ENCODE peak calls at places on chromosome 22, in ten cellular contexts. One of them, this sample, is unnamed.

GRCh38 chr22:39292561-39293074 is 26.8 kb downstream of the RPL3 start:
- DNase-seq in A549: peak; percentile 81
- DNase-seq in IMR-90: peak; percentile 92
- DNase-seq in prostate gland: peak; percentile 88
- DNase-seq in heart left ventricle: peak; percentile 94
- DNase-seq in uterus: peak; percentile 89
- DNase-seq in esophagus muscularis mucosa: peak; percentile 97
- DNase-seq in NB4: peak; percentile 93
- DNase-seq in right lobe of liver: peak; percentile 97
- DNase-seq in sigmoid colon: peak; percentile 93
- DNase-seq in this sample: peak; percentile 94

GRCh38 chr22:41699264-41700104 is at the start of gene MEI1:
- DNase-seq in A549: no peak
- DNase-seq in IMR-90: peak; percentile 56
- DNase-seq in prostate gland: peak; percentile 60
- DNase-seq in heart left ventricle: peak; percentile 86
- DNase-seq in uterus: peak; percentile 86
- DNase-seq in esophagus muscularis mucosa: no peak
- DNase-seq in NB4: no peak
- DNase-seq in right lobe of liver: peak; percentile 88
- DNase-seq in sigmoid colon: peak; percentile 91
- DNase-seq in this sample: peak; percentile 89

GRCh38 chr22:21819183-21819770 is 48.2 kb downstream of the MAPK1 start:
- DNase-seq in A549: no peak
- DNase-seq in IMR-90: no peak
- DNase-seq in prostate gland: no peak
- DNase-seq in heart left ventricle: no peak
- DNase-seq in uterus: no peak
- DNase-seq in esophagus muscularis mucosa: peak; percentile 60
- DNase-seq in NB4: no peak
- DNase-seq in right lobe of liver: no peak
- DNase-seq in sigmoid colon: no peak
- DNase-seq in this sample: no peak

GRCh38 chr22:48934446-48934845 is 893.2 kb downstream of the BRD1 start:
- DNase-seq in A549: no peak
- DNase-seq in IMR-90: no peak
- DNase-seq in prostate gland: no peak
- DNase-seq in heart left ventricle: no peak
- DNase-seq in uterus: no peak
- DNase-seq in esophagus muscularis mucosa: no peak
- DNase-seq in NB4: no peak
- DNase-seq in right lobe of liver: no peak
- DNase-seq in sigmoid colon: no peak
- DNase-seq in this sample: no peak

GRCh38 chr22:33842006-33842354 is 78.3 kb downstream of the LARGE1 start:
- DNase-seq in A549: no peak
- DNase-seq in IMR-90: no peak
- DNase-seq in prostate gland: no peak
- DNase-seq in heart left ventricle: no peak
- DNase-seq in uterus: no peak
- DNase-seq in esophagus muscularis mucosa: no peak
- DNase-seq in NB4: no peak
- DNase-seq in right lobe of liver: no peak
- DNase-seq in sigmoid colon: no peak
- DNase-seq in this sample: no peak

GRCh38 chr22:39661501-39661841 is 90.9 kb downstream of the CACNA1I start:
- DNase-seq in A549: no peak
- DNase-seq in IMR-90: no peak
- DNase-seq in prostate gland: no peak
- DNase-seq in heart left ventricle: no peak
- DNase-seq in uterus: no peak
- DNase-seq in esophagus muscularis mucosa: no peak
- DNase-seq in NB4: no peak
- DNase-seq in right lobe of liver: no peak
- DNase-seq in sigmoid colon: no peak
- DNase-seq in this sample: no peak

GRCh38 chr22:49371325-49372110 is 456.2 kb downstream of the BRD1 start:
- DNase-seq in A549: no peak
- DNase-seq in IMR-90: no peak
- DNase-seq in prostate gland: no peak
- DNase-seq in heart left ventricle: no peak
- DNase-seq in uterus: no peak
- DNase-seq in esophagus muscularis mucosa: no peak
- DNase-seq in NB4: no peak
- DNase-seq in right lobe of liver: no peak
- DNase-seq in sigmoid colon: no peak
- DNase-seq in this sample: no peak

GRCh38 chr22:29268511-29269229 is 602 bp downstream of the EWSR1 start:
- DNase-seq in A549: no peak
- DNase-seq in IMR-90: peak; percentile 67
- DNase-seq in prostate gland: peak; percentile 24
- DNase-seq in heart left ventricle: peak; percentile 78
- DNase-seq in uterus: peak; percentile 81
- DNase-seq in esophagus muscularis mucosa: no peak
- DNase-seq in NB4: peak; percentile 69
- DNase-seq in right lobe of liver: peak; percentile 70
- DNase-seq in sigmoid colon: peak; percentile 87
- DNase-seq in this sample: peak; percentile 83

GRCh38 chr22:43001271-43002197 is 13.4 kb downstream of the PACSIN2 start:
- DNase-seq in A549: no peak
- DNase-seq in IMR-90: no peak
- DNase-seq in prostate gland: no peak
- DNase-seq in heart left ventricle: no peak
- DNase-seq in uterus: no peak
- DNase-seq in esophagus muscularis mucosa: no peak
- DNase-seq in NB4: peak; percentile 57
- DNase-seq in right lobe of liver: no peak
- DNase-seq in sigmoid colon: peak; percentile 50
- DNase-seq in this sample: no peak

GRCh38 chr22:35538801-35539321 is 1.8 kb upstream of the RASD2 start:
- DNase-seq in A549: peak; percentile 42
- DNase-seq in IMR-90: no peak
- DNase-seq in prostate gland: no peak
- DNase-seq in heart left ventricle: no peak
- DNase-seq in uterus: no peak
- DNase-seq in esophagus muscularis mucosa: no peak
- DNase-seq in NB4: peak; percentile 33
- DNase-seq in right lobe of liver: peak; percentile 67
- DNase-seq in sigmoid colon: no peak
- DNase-seq in this sample: no peak

GRCh38 chr22:39522567-39523300 is 2.4 kb downstream of the ATF4 start:
- DNase-seq in A549: peak; percentile 32
- DNase-seq in IMR-90: peak; percentile 66
- DNase-seq in prostate gland: peak; percentile 82
- DNase-seq in heart left ventricle: peak; percentile 35
- DNase-seq in uterus: no peak
- DNase-seq in esophagus muscularis mucosa: no peak
- DNase-seq in NB4: no peak
- DNase-seq in right lobe of liver: no peak
- DNase-seq in sigmoid colon: peak; percentile 90
- DNase-seq in this sample: peak; percentile 50

GRCh38 chr22:40567626-40568328 is 68.7 kb downstream of the MRTFA start:
- DNase-seq in A549: no peak
- DNase-seq in IMR-90: no peak
- DNase-seq in prostate gland: no peak
- DNase-seq in heart left ventricle: no peak
- DNase-seq in uterus: no peak
- DNase-seq in esophagus muscularis mucosa: no peak
- DNase-seq in NB4: peak; percentile 36
- DNase-seq in right lobe of liver: no peak
- DNase-seq in sigmoid colon: no peak
- DNase-seq in this sample: no peak

GRCh38 chr22:39612811-39613548 is 42.4 kb downstream of the CACNA1I start:
- DNase-seq in A549: no peak
- DNase-seq in IMR-90: no peak
- DNase-seq in prostate gland: no peak
- DNase-seq in heart left ventricle: no peak
- DNase-seq in uterus: no peak
- DNase-seq in esophagus muscularis mucosa: no peak
- DNase-seq in NB4: no peak
- DNase-seq in right lobe of liver: no peak
- DNase-seq in sigmoid colon: no peak
- DNase-seq in this sample: no peak

GRCh38 chr22:26389125-26389524 is 39.9 kb upstream of the ASPHD2 start:
- DNase-seq in A549: no peak
- DNase-seq in IMR-90: no peak
- DNase-seq in prostate gland: no peak
- DNase-seq in heart left ventricle: no peak
- DNase-seq in uterus: no peak
- DNase-seq in esophagus muscularis mucosa: no peak
- DNase-seq in NB4: no peak
- DNase-seq in right lobe of liver: no peak
- DNase-seq in sigmoid colon: no peak
- DNase-seq in this sample: no peak

GRCh38 chr22:49574861-49575702 is 252.6 kb downstream of the BRD1 start:
- DNase-seq in A549: no peak
- DNase-seq in IMR-90: no peak
- DNase-seq in prostate gland: no peak
- DNase-seq in heart left ventricle: peak; percentile 23
- DNase-seq in uterus: no peak
- DNase-seq in esophagus muscularis mucosa: no peak
- DNase-seq in NB4: no peak
- DNase-seq in right lobe of liver: peak; percentile 25
- DNase-seq in sigmoid colon: peak; percentile 44
- DNase-seq in this sample: no peak

GRCh38 chr22:22884010-22884887 is 3.4 kb upstream of the IGLL5 start:
- DNase-seq in A549: peak; percentile 69
- DNase-seq in IMR-90: peak; percentile 45
- DNase-seq in prostate gland: no peak
- DNase-seq in heart left ventricle: peak; percentile 54
- DNase-seq in uterus: no peak
- DNase-seq in esophagus muscularis mucosa: no peak
- DNase-seq in NB4: peak; percentile 85
- DNase-seq in right lobe of liver: peak; percentile 43
- DNase-seq in sigmoid colon: no peak
- DNase-seq in this sample: no peak

GRCh38 chr22:24466831-24467249 is 28.3 kb upstream of the UPB1 start:
- DNase-seq in A549: no peak
- DNase-seq in IMR-90: peak; percentile 74
- DNase-seq in prostate gland: no peak
- DNase-seq in heart left ventricle: peak; percentile 49
- DNase-seq in uterus: peak; percentile 25
- DNase-seq in esophagus muscularis mucosa: no peak
- DNase-seq in NB4: peak; percentile 72
- DNase-seq in right lobe of liver: no peak
- DNase-seq in sigmoid colon: no peak
- DNase-seq in this sample: peak; percentile 36

GRCh38 chr22:35638408-35638807 is 9.8 kb upstream of the APOL6 start:
- DNase-seq in A549: no peak
- DNase-seq in IMR-90: peak; percentile 90
- DNase-seq in prostate gland: no peak
- DNase-seq in heart left ventricle: peak; percentile 89
- DNase-seq in uterus: peak; percentile 91
- DNase-seq in esophagus muscularis mucosa: peak; percentile 95
- DNase-seq in NB4: no peak
- DNase-seq in right lobe of liver: peak; percentile 55
- DNase-seq in sigmoid colon: peak; percentile 97
- DNase-seq in this sample: peak; percentile 85

GRCh38 chr22:24763872-24764485 is 10.5 kb downstream of the PIWIL3 start:
- DNase-seq in A549: no peak
- DNase-seq in IMR-90: no peak
- DNase-seq in prostate gland: no peak
- DNase-seq in heart left ventricle: no peak
- DNase-seq in uterus: no peak
- DNase-seq in esophagus muscularis mucosa: no peak
- DNase-seq in NB4: no peak
- DNase-seq in right lobe of liver: no peak
- DNase-seq in sigmoid colon: no peak
- DNase-seq in this sample: no peak

GRCh38 chr22:19173047-19174035 is 5.2 kb downstream of the SLC25A1 start:
- DNase-seq in A549: no peak
- DNase-seq in IMR-90: no peak
- DNase-seq in prostate gland: no peak
- DNase-seq in heart left ventricle: no peak
- DNase-seq in uterus: no peak
- DNase-seq in esophagus muscularis mucosa: no peak
- DNase-seq in NB4: no peak
- DNase-seq in right lobe of liver: no peak
- DNase-seq in sigmoid colon: no peak
- DNase-seq in this sample: no peak
- TF ChIP-seq POLR2A in A549: no peak
- TF ChIP-seq POLR2A in IMR-90: no peak
- TF ChIP-seq POLR2A in prostate gland: no peak
- TF ChIP-seq POLR2A in heart left ventricle: no peak
- TF ChIP-seq POLR2A in uterus: no peak
- TF ChIP-seq POLR2A in esophagus muscularis mucosa: no peak
- TF ChIP-seq POLR2A in NB4: no peak
- TF ChIP-seq POLR2A in right lobe of liver: no peak
- TF ChIP-seq POLR2A in sigmoid colon: no peak
- TF ChIP-seq POLR2A in this sample: no peak

GRCh38 chr22:31122532-31123291 is at the start of gene INPP5J:
- DNase-seq in A549: peak; percentile 78
- DNase-seq in IMR-90: peak; percentile 50
- DNase-seq in prostate gland: peak; percentile 55
- DNase-seq in heart left ventricle: peak; percentile 69
- DNase-seq in uterus: peak; percentile 58
- DNase-seq in esophagus muscularis mucosa: no peak
- DNase-seq in NB4: no peak
- DNase-seq in right lobe of liver: no peak
- DNase-seq in sigmoid colon: peak; percentile 87
- DNase-seq in this sample: peak; percentile 55
- TF ChIP-seq POLR2A in A549: peak; percentile 15
- TF ChIP-seq POLR2A in IMR-90: no peak
- TF ChIP-seq POLR2A in prostate gland: peak; percentile 42
- TF ChIP-seq POLR2A in heart left ventricle: no peak
- TF ChIP-seq POLR2A in uterus: no peak
- TF ChIP-seq POLR2A in esophagus muscularis mucosa: no peak
- TF ChIP-seq POLR2A in NB4: no peak
- TF ChIP-seq POLR2A in right lobe of liver: no peak
- TF ChIP-seq POLR2A in sigmoid colon: no peak
- TF ChIP-seq POLR2A in this sample: no peak

GRCh38 chr22:46287873-46288751 is 8.6 kb upstream of the GTSE1 start:
- DNase-seq in A549: no peak
- DNase-seq in IMR-90: no peak
- DNase-seq in prostate gland: no peak
- DNase-seq in heart left ventricle: peak; percentile 38
- DNase-seq in uterus: no peak
- DNase-seq in esophagus muscularis mucosa: no peak
- DNase-seq in NB4: peak; percentile 88
- DNase-seq in right lobe of liver: peak; percentile 46
- DNase-seq in sigmoid colon: no peak
- DNase-seq in this sample: no peak
- TF ChIP-seq POLR2A in A549: no peak
- TF ChIP-seq POLR2A in IMR-90: no peak
- TF ChIP-seq POLR2A in prostate gland: no peak
- TF ChIP-seq POLR2A in heart left ventricle: no peak
- TF ChIP-seq POLR2A in uterus: no peak
- TF ChIP-seq POLR2A in esophagus muscularis mucosa: no peak
- TF ChIP-seq POLR2A in NB4: peak; percentile 41
- TF ChIP-seq POLR2A in right lobe of liver: no peak
- TF ChIP-seq POLR2A in sigmoid colon: no peak
- TF ChIP-seq POLR2A in this sample: no peak

DNA sequence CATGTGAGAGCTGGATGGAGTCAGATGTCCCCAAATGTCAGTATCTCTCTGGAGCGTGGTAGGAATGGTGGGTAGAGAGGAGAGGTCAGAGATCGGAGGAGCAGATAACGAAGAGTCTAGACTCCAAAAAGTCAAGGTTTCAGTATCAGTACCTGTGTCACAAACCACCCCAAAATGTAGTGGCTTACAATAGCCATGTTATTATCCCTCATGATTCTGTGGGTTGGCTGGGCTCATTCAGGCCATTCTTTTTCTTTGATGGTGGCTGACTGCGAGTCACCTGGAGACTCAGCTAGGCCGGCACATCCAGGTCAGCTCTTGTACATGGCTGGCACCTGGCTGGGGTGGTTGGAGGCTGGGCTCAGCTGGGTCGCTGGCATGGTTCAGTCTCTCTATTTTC is 7.3 kb upstream of the SSTR3 start:
- DNase-seq in A549: no peak
- DNase-seq in IMR-90: no peak
- DNase-seq in prostate gland: no peak
- DNase-seq in heart left ventricle: no peak
- DNase-seq in uterus: no peak
- DNase-seq in esophagus muscularis mucosa: no peak
- DNase-seq in NB4: no peak
- DNase-seq in right lobe of liver: no peak
- DNase-seq in sigmoid colon: no peak
- DNase-seq in this sample: no peak
- TF ChIP-seq POLR2A in A549: no peak
- TF ChIP-seq POLR2A in IMR-90: no peak
- TF ChIP-seq POLR2A in prostate gland: no peak
- TF ChIP-seq POLR2A in heart left ventricle: no peak
- TF ChIP-seq POLR2A in uterus: no peak
- TF ChIP-seq POLR2A in esophagus muscularis mucosa: no peak
- TF ChIP-seq POLR2A in NB4: no peak
- TF ChIP-seq POLR2A in right lobe of liver: no peak
- TF ChIP-seq POLR2A in sigmoid colon: no peak
- TF ChIP-seq POLR2A in this sample: no peak

This sample was measured in ovary.